ENCODE peak calls at places on chromosomes 16 and 17, in five cellular contexts. One of them, this sample, is unnamed.

GRCh38 chr17:76276461-76277299 is 11.5 kb downstream of the UBALD2 start:
- DNase-seq in effector memory CD4-positive, alpha-beta T cell: no peak
- DNase-seq in cardiac muscle cell: no peak
- DNase-seq in cardiac fibroblast: no peak
- DNase-seq in GM23248: peak; percentile 89
- DNase-seq in this sample: peak; percentile 42

GRCh38 chr17:45127583-45128300 is 4.6 kb downstream of the PLCD3 start:
- DNase-seq in effector memory CD4-positive, alpha-beta T cell: no peak
- DNase-seq in cardiac muscle cell: peak; percentile 70
- DNase-seq in cardiac fibroblast: no peak
- DNase-seq in GM23248: peak; percentile 57
- DNase-seq in this sample: no peak

GRCh38 chr16:19172098-19172780 is 4.2 kb downstream of the SYT17 start:
- DNase-seq in effector memory CD4-positive, alpha-beta T cell: no peak
- DNase-seq in cardiac muscle cell: no peak
- DNase-seq in cardiac fibroblast: no peak
- DNase-seq in GM23248: no peak
- DNase-seq in this sample: no peak

GRCh38 chr16:86508947-86509758 is 1.2 kb upstream of the FOXF1 start:
- DNase-seq in effector memory CD4-positive, alpha-beta T cell: no peak
- DNase-seq in cardiac muscle cell: peak; percentile 53
- DNase-seq in cardiac fibroblast: peak; percentile 68
- DNase-seq in GM23248: peak; percentile 86
- DNase-seq in this sample: peak; percentile 54

GRCh38 chr17:81846743-81847689 is 12.2 kb upstream of the PPP1R27 start:
- DNase-seq in effector memory CD4-positive, alpha-beta T cell: no peak
- DNase-seq in cardiac muscle cell: no peak
- DNase-seq in cardiac fibroblast: no peak
- DNase-seq in GM23248: no peak
- DNase-seq in this sample: no peak

GRCh38 chr16:10740000-10740844 is 3.4 kb upstream of the NUBP1 start:
- DNase-seq in effector memory CD4-positive, alpha-beta T cell: no peak
- DNase-seq in cardiac muscle cell: no peak
- DNase-seq in cardiac fibroblast: no peak
- DNase-seq in GM23248: no peak
- DNase-seq in this sample: no peak

GRCh38 chr16:69424935-69425784 is 741 bp downstream of the CYB5B start:
- DNase-seq in effector memory CD4-positive, alpha-beta T cell: no peak
- DNase-seq in cardiac muscle cell: no peak
- DNase-seq in cardiac fibroblast: no peak
- DNase-seq in GM23248: no peak
- DNase-seq in this sample: no peak

GRCh38 chr16:31485571-31485970 is 2.6 kb downstream of the SLC5A2 start:
- DNase-seq in effector memory CD4-positive, alpha-beta T cell: no peak
- DNase-seq in cardiac muscle cell: no peak
- DNase-seq in cardiac fibroblast: no peak
- DNase-seq in GM23248: no peak
- DNase-seq in this sample: no peak

GRCh38 chr16:81752225-81752875 is 26.7 kb upstream of the PLCG2 start:
- DNase-seq in effector memory CD4-positive, alpha-beta T cell: no peak
- DNase-seq in cardiac muscle cell: no peak
- DNase-seq in cardiac fibroblast: peak; percentile 18
- DNase-seq in GM23248: peak; percentile 38
- DNase-seq in this sample: no peak

GRCh38 chr17:1561420-1562177 is 993 bp downstream of the PITPNA start:
- DNase-seq in effector memory CD4-positive, alpha-beta T cell: no peak
- DNase-seq in cardiac muscle cell: peak; percentile 70
- DNase-seq in cardiac fibroblast: peak; percentile 22
- DNase-seq in GM23248: peak; percentile 69
- DNase-seq in this sample: peak; percentile 69

GRCh38 chr17:42422412-42422957 is 571 bp downstream of the CAVIN1 start:
- DNase-seq in effector memory CD4-positive, alpha-beta T cell: no peak
- DNase-seq in cardiac muscle cell: peak; percentile 48
- DNase-seq in cardiac fibroblast: peak; percentile 48
- DNase-seq in GM23248: peak; percentile 77
- DNase-seq in this sample: peak; percentile 74

GRCh38 chr17:36602030-36602737 is 801 bp downstream of the MRM1 start:
- DNase-seq in effector memory CD4-positive, alpha-beta T cell: no peak
- DNase-seq in cardiac muscle cell: peak; percentile 17
- DNase-seq in cardiac fibroblast: peak; percentile 30
- DNase-seq in GM23248: peak; percentile 54
- DNase-seq in this sample: no peak

GRCh38 chr17:79844869-79845600 is 5.8 kb upstream of the CBX4 start:
- DNase-seq in effector memory CD4-positive, alpha-beta T cell: no peak
- DNase-seq in cardiac muscle cell: peak; percentile 73
- DNase-seq in cardiac fibroblast: peak; percentile 21
- DNase-seq in GM23248: peak; percentile 58
- DNase-seq in this sample: peak; percentile 97

GRCh38 chr17:6506679-6507231 is 49.6 kb downstream of the PITPNM3 start:
- DNase-seq in effector memory CD4-positive, alpha-beta T cell: no peak
- DNase-seq in cardiac muscle cell: no peak
- DNase-seq in cardiac fibroblast: peak; percentile 11
- DNase-seq in GM23248: peak; percentile 83
- DNase-seq in this sample: no peak

GRCh38 chr17:17075037-17075755 is 32.9 kb downstream of the MPRIP start:
- DNase-seq in effector memory CD4-positive, alpha-beta T cell: no peak
- DNase-seq in cardiac muscle cell: peak; percentile 46
- DNase-seq in cardiac fibroblast: peak; percentile 88
- DNase-seq in GM23248: peak; percentile 90
- DNase-seq in this sample: no peak

GRCh38 chr17:16430650-16431049 is 15.3 kb downstream of the TRPV2 start:
- DNase-seq in effector memory CD4-positive, alpha-beta T cell: no peak
- DNase-seq in cardiac muscle cell: no peak
- DNase-seq in cardiac fibroblast: no peak
- DNase-seq in GM23248: no peak
- DNase-seq in this sample: no peak

GRCh38 chr17:35543856-35544255 is 6.4 kb upstream of the SLFN12L start:
- DNase-seq in effector memory CD4-positive, alpha-beta T cell: no peak
- DNase-seq in cardiac muscle cell: no peak
- DNase-seq in cardiac fibroblast: peak; percentile 13
- DNase-seq in GM23248: no peak
- DNase-seq in this sample: no peak

GRCh38 chr16:48433849-48434530 is 48.8 kb upstream of the SIAH1 start:
- DNase-seq in effector memory CD4-positive, alpha-beta T cell: no peak
- DNase-seq in cardiac muscle cell: no peak
- DNase-seq in cardiac fibroblast: no peak
- DNase-seq in GM23248: no peak
- DNase-seq in this sample: no peak

GRCh38 chr16:87487361-87487924 is 5.4 kb downstream of the ZCCHC14 start:
- DNase-seq in effector memory CD4-positive, alpha-beta T cell: no peak
- DNase-seq in cardiac muscle cell: peak; percentile 30
- DNase-seq in cardiac fibroblast: peak; percentile 48
- DNase-seq in GM23248: peak; percentile 83
- DNase-seq in this sample: no peak

GRCh38 chr16:85330694-85331188 is 218.5 kb upstream of the CIBAR2 start:
- DNase-seq in effector memory CD4-positive, alpha-beta T cell: no peak
- DNase-seq in cardiac muscle cell: peak; percentile 81
- DNase-seq in cardiac fibroblast: peak; percentile 80
- DNase-seq in GM23248: peak; percentile 95
- DNase-seq in this sample: peak; percentile 73

This sample was measured in D341Med.